ENCODE peak calls at places on chromosomes 13 and 19, in five cellular contexts. N is tibial nerve, V is ovary, A is GM12878, D is sigmoid colon. C is an unnamed sample.
A peak's percentile ranks its signal among the peaks of the same experiment; 100 is the strongest.

GRCh38 chr13:43830481-43830873 is 43.7 kb upstream of the ENOX1 start:
- DNase-seq in N (no peak), V (no peak), A (no peak), D (no peak), C (no peak)

GRCh38 chr19:55406869-55407624 is 541 bp downstream of the UBE2S start:
- DNase-seq in N (no peak), V (no peak), A (no peak), D (no peak), C (no peak)

GRCh38 chr13:80180745-80181144 is 160.2 kb downstream of the SPRY2 start:
- DNase-seq in N (no peak), V (no peak), A (no peak), D (no peak), C (no peak)

GRCh38 chr13:98097749-98098148 is 45.1 kb upstream of the FARP1 start:
- DNase-seq in N (no peak), V (no peak), A (no peak), D (no peak), C (no peak)

GRCh38 chr19:35262101-35262761 is 6.5 kb upstream of the USF2 start:
- DNase-seq in N (peak; percentile 11), V (peak; percentile 62), A (no peak), D (peak; percentile 59), C (no peak)

GRCh38 chr19:29596885-29597525 is 9.1 kb upstream of the POP4 start:
- DNase-seq in N (no peak), V (no peak), A (no peak), D (no peak), C (no peak)

GRCh38 chr13:87792878-87793277 is 121.7 kb downstream of the SLITRK5 start:
- DNase-seq in N (no peak), V (no peak), A (no peak), D (no peak), C (no peak)

GRCh38 chr19:4742717-4743646 is 19.3 kb upstream of the DPP9 start:
- DNase-seq in N (no peak), V (no peak), A (no peak), D (no peak), C (no peak)

GRCh38 chr13:21637296-21637695 is 33.3 kb upstream of the MICU2 start:
- DNase-seq in N (no peak), V (no peak), A (no peak), D (no peak), C (no peak)

GRCh38 chr19:12065100-12065538 is 588 bp downstream of the ZNF844 start:
- DNase-seq in N (no peak), V (no peak), A (no peak), D (peak; percentile 70), C (no peak)

GRCh38 chr13:78298657-78299056 is 304.7 kb downstream of the POU4F1 start:
- DNase-seq in N (no peak), V (no peak), A (no peak), D (no peak), C (no peak)

GRCh38 chr13:112903606-112904195 is 65.3 kb upstream of the MCF2L start:
- DNase-seq in N (no peak), V (peak; percentile 4), A (no peak), D (peak; percentile 53), C (no peak)

GRCh38 chr13:113751491-113751890 is 7.5 kb upstream of the TMEM255B start:
- DNase-seq in N (no peak), V (no peak), A (no peak), D (no peak), C (no peak)

GRCh38 chr13:102704238-102704750 is 9.4 kb upstream of the METTL21C start:
- DNase-seq in N (no peak), V (no peak), A (no peak), D (no peak), C (no peak)

GRCh38 chr19:51676566-51677083 is 16.5 kb upstream of the SPACA6 start:
- DNase-seq in N (no peak), V (no peak), A (no peak), D (no peak), C (no peak)

GRCh38 chr13:48545608-48546007 is 12.7 kb upstream of the RCBTB2 start:
- DNase-seq in N (no peak), V (no peak), A (no peak), D (no peak), C (no peak)
- TF ChIP-seq EP300 in N (no peak), V (no peak), A (no peak), D (no peak), C (no peak)

DNA sequence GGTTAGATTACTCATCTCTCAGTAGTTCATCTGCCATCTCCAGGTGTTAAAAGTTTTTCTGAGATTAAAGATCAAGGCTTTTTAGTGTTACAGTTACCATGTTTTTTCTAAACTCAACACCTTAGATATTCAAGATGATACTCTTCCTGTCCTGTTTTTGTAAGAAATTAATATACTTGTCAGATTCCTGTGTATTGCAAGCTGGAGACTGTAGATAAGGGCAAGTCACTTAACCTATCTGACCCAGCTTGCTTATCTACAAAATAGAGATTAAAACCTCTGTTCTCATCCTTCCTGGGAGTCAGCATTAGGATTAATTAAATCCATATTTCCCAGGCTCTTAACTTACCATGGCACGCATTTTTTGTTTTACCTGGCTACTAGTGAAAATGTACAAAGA is 25.2 kb downstream of the SUGT1 start:
- DNase-seq in N (no peak), V (no peak), A (no peak), D (no peak), C (no peak)
- H3K36me3 ChIP-seq in N (no peaks in the 10 kb centered on the region), V (no peaks in the 10 kb centered on the region), A (peaks cover 8% of the 10 kb centered on the region), D (no peaks in the 10 kb centered on the region), C (peaks cover 14% of the 10 kb centered on the region)

GRCh38 chr19:49924004-49924880 is 4.8 kb upstream of the ATF5 start:
- DNase-seq in N (no peak), V (no peak), A (peak; percentile 56), D (no peak), C (no peak)
- TF ChIP-seq EP300 in N (no peak), V (no peak), A (no peak), D (no peak), C (no peak)

DNA sequence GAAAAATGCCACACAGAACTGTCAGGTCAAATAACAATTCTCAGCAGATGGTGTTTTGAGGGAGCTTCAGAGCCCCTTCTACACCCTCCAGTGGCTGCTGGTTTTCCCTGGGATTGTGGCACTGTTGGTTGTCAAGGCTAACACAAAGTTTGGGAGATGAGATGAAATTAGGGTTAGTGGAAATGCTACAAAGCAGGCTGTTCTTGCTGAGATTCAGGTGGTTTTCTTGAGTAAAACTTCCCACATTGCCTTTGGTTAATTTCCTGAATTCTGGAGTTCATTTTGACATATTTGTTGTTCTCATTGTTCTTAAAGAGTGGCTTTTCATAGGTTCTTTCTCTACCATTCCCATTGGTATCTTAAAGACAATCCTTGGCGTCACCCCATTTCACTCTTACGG is 22.1 kb downstream of the MED4 start:
- DNase-seq in N (no peak), V (no peak), A (no peak), D (no peak), C (no peak)
- H3K36me3 ChIP-seq in N (peaks cover 2% of the 10 kb centered on the region), V (no peaks in the 10 kb centered on the region), A (peaks cover 27% of the 10 kb centered on the region), D (peaks cover 11% of the 10 kb centered on the region), C (peaks cover 100% of the 10 kb centered on the region)

GRCh38 chr19:2477141-2477710 is 1.3 kb downstream of the GADD45B start:
- DNase-seq in N (no peak), V (peak; percentile 59), A (no peak), D (no peak), C (no peak)

GRCh38 chr19:2475702-2476450 is at the start of gene GADD45B:
- DNase-seq in N (peak; percentile 96), V (peak; percentile 99), A (peak; percentile 94), D (peak; percentile 99), C (peak; percentile 100)

GRCh38 chr19:2476451-2477140 is 669 bp downstream of the GADD45B start:
- DNase-seq in N (no peak), V (peak; percentile 70), A (no peak), D (peak; percentile 77), C (no peak)

GRCh38 chr19:2475018-2475701 is 767 bp upstream of the GADD45B start:
- DNase-seq in N (peak; percentile 39), V (peak; percentile 78), A (no peak), D (peak; percentile 82), C (no peak)

GRCh38 chr19:2474232-2475017 is 1.5 kb upstream of the GADD45B start:
- DNase-seq in N (peak; percentile 76), V (peak; percentile 90), A (no peak), D (peak; percentile 92), C (peak; percentile 98)
- TF ChIP-seq EP300 in N (peak; percentile 87), V (no peak), A (peak; percentile 38), D (no peak), C (peak; percentile 1)

DNA sequence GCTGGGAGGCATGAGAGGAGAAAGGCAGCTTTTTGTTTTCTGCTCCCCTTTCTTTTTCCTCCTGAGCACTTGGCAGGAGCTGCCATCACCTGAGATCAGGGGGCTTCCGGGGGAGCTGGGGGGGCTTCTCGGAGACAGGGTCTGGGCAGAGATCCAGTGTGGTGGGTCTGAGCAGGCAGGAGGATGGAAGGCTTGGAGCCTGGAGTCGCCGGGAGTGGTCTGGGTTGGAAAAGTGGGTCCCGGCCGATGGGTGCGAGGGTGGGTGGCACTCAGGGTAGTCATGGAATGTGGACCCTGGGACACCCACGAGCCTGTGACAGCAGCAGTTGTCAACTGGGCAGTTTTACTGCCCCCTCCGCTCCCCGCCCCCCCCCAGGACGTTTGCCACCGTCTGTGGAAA is 2.2 kb upstream of the ADM5 start:
- DNase-seq in N (no peak), V (no peak), A (no peak), D (no peak), C (no peak)
- H3K36me3 ChIP-seq in N (no peaks in the 10 kb centered on the region), V (no peaks in the 10 kb centered on the region), A (peaks cover 20% of the 10 kb centered on the region), D (peaks cover 15% of the 10 kb centered on the region), C (peaks cover 64% of the 10 kb centered on the region)

GRCh38 chr19:45442927-45443461 is 19.3 kb upstream of the ERCC1 start:
- DNase-seq in N (peak; percentile 48), V (no peak), A (no peak), D (peak; percentile 80), C (no peak)
- TF ChIP-seq EP300 in N (no peak), V (peak; percentile 18), A (no peak), D (no peak), C (no peak)

GRCh38 chr13:20102776-20103175 is 58.1 kb downstream of the GJA3 start:
- DNase-seq in N (no peak), V (no peak), A (no peak), D (no peak), C (no peak)
- H3K36me3 ChIP-seq in N (no peaks in the 10 kb centered on the region), V (no peaks in the 10 kb centered on the region), A (no peaks in the 10 kb centered on the region), D (no peaks in the 10 kb centered on the region), C (no peaks in the 10 kb centered on the region)